ENCODE peak calls at places on chromosomes 4 and X, in four cellular contexts. One of them, this sample, is unnamed.

GRCh38 chr4:67871867-67872266 is 11.9 kb downstream of the TMPRSS11D start:
- DNase-seq in endothelial cell of umbilical vein: peak; percentile 74
- DNase-seq in sigmoid colon: no peak
- DNase-seq in stomach: no peak
- DNase-seq in this sample: no peak

GRCh38 chrX:39777623-39778025 is 320.1 kb downstream of the BCOR start:
- DNase-seq in endothelial cell of umbilical vein: no peak
- DNase-seq in sigmoid colon: no peak
- DNase-seq in stomach: no peak
- DNase-seq in this sample: no peak

GRCh38 chr4:102684605-102685052 is 76.1 kb downstream of the MANBA start:
- DNase-seq in endothelial cell of umbilical vein: no peak
- DNase-seq in sigmoid colon: no peak
- DNase-seq in stomach: no peak
- DNase-seq in this sample: no peak

GRCh38 chrX:126509917-126510316 is 42.7 kb downstream of the DCAF12L1 start:
- DNase-seq in endothelial cell of umbilical vein: no peak
- DNase-seq in sigmoid colon: no peak
- DNase-seq in stomach: no peak
- DNase-seq in this sample: no peak

GRCh38 chr4:59102311-59102710 is 1992.1 kb upstream of the IGFBP7 start:
- DNase-seq in endothelial cell of umbilical vein: no peak
- DNase-seq in sigmoid colon: no peak
- DNase-seq in stomach: no peak
- DNase-seq in this sample: no peak

GRCh38 chr4:150315175-150315574 is 236.9 kb downstream of the DCLK2 start:
- DNase-seq in endothelial cell of umbilical vein: no peak
- DNase-seq in sigmoid colon: no peak
- DNase-seq in stomach: no peak
- DNase-seq in this sample: no peak

GRCh38 chr4:77844363-77844762 is 18.3 kb upstream of the MRPL1 start:
- DNase-seq in endothelial cell of umbilical vein: no peak
- DNase-seq in sigmoid colon: no peak
- DNase-seq in stomach: no peak
- DNase-seq in this sample: no peak

GRCh38 chr4:38020386-38020785 is 60.2 kb downstream of the PTTG2 start:
- DNase-seq in endothelial cell of umbilical vein: no peak
- DNase-seq in sigmoid colon: peak; percentile 88
- DNase-seq in stomach: no peak
- DNase-seq in this sample: no peak

GRCh38 chr4:41963105-41963504 is 18.5 kb upstream of the DCAF4L1 start:
- DNase-seq in endothelial cell of umbilical vein: peak; percentile 26
- DNase-seq in sigmoid colon: no peak
- DNase-seq in stomach: no peak
- DNase-seq in this sample: no peak

GRCh38 chrX:107716045-107716684 is 59.4 kb downstream of the TSC22D3 start:
- DNase-seq in endothelial cell of umbilical vein: peak; percentile 32
- DNase-seq in sigmoid colon: no peak
- DNase-seq in stomach: no peak
- DNase-seq in this sample: no peak

GRCh38 chr4:76581276-76581675 is 146.2 kb downstream of the SHROOM3 start:
- DNase-seq in endothelial cell of umbilical vein: no peak
- DNase-seq in sigmoid colon: no peak
- DNase-seq in stomach: no peak
- DNase-seq in this sample: no peak

GRCh38 chr4:175405961-175406360 is 406.1 kb downstream of the GPM6A start:
- DNase-seq in endothelial cell of umbilical vein: no peak
- DNase-seq in sigmoid colon: no peak
- DNase-seq in stomach: no peak
- DNase-seq in this sample: no peak

GRCh38 chr4:40923326-40924095 is 173.8 kb downstream of the NSUN7 start:
- DNase-seq in endothelial cell of umbilical vein: peak; percentile 87
- DNase-seq in sigmoid colon: no peak
- DNase-seq in stomach: no peak
- DNase-seq in this sample: no peak

GRCh38 chr4:131006388-131006787 is 1910.4 kb downstream of the C4orf33 start:
- DNase-seq in endothelial cell of umbilical vein: no peak
- DNase-seq in sigmoid colon: no peak
- DNase-seq in stomach: no peak
- DNase-seq in this sample: no peak

GRCh38 chr4:25330905-25331816 is 18.6 kb downstream of the ZCCHC4 start:
- DNase-seq in endothelial cell of umbilical vein: no peak
- DNase-seq in sigmoid colon: no peak
- DNase-seq in stomach: no peak
- DNase-seq in this sample: no peak

GRCh38 chr4:155930330-155930729 is 23.3 kb downstream of the CTSO start:
- DNase-seq in endothelial cell of umbilical vein: no peak
- DNase-seq in sigmoid colon: no peak
- DNase-seq in stomach: no peak
- DNase-seq in this sample: no peak

GRCh38 chr4:122921971-122922876 is at the start of gene NUDT6:
- DNase-seq in endothelial cell of umbilical vein: peak; percentile 70
- DNase-seq in sigmoid colon: peak; percentile 76
- DNase-seq in stomach: peak; percentile 57
- DNase-seq in this sample: peak; percentile 92

GRCh38 chrX:1086444-1087409 is 125.7 kb downstream of the CRLF2 start:
- DNase-seq in endothelial cell of umbilical vein: no peak
- DNase-seq in sigmoid colon: no peak
- DNase-seq in stomach: no peak
- DNase-seq in this sample: no peak

GRCh38 chr4:104490770-104491395 is 3.8 kb downstream of the CXXC4 start:
- DNase-seq in endothelial cell of umbilical vein: peak; percentile 39
- DNase-seq in sigmoid colon: peak; percentile 87
- DNase-seq in stomach: peak; percentile 65
- DNase-seq in this sample: no peak

GRCh38 chr4:10960386-10960785 is 275.8 kb upstream of the CLNK start:
- DNase-seq in endothelial cell of umbilical vein: no peak
- DNase-seq in sigmoid colon: no peak
- DNase-seq in stomach: no peak
- DNase-seq in this sample: peak; percentile 77

GRCh38 chrX:22629105-22629725 is 356.5 kb downstream of the CBLL2 start:
- DNase-seq in endothelial cell of umbilical vein: peak; percentile 20
- DNase-seq in sigmoid colon: no peak
- DNase-seq in stomach: no peak
- DNase-seq in this sample: no peak

GRCh38 chr4:124685851-124686250 is 26.7 kb downstream of the ANKRD50 start:
- DNase-seq in endothelial cell of umbilical vein: no peak
- DNase-seq in sigmoid colon: no peak
- DNase-seq in stomach: no peak
- DNase-seq in this sample: no peak

GRCh38 chrX:107135076-107135964 is 16.7 kb upstream of the RBM41 start:
- DNase-seq in endothelial cell of umbilical vein: no peak
- DNase-seq in sigmoid colon: no peak
- DNase-seq in stomach: no peak
- DNase-seq in this sample: no peak

GRCh38 chr4:52651993-52652672 is 7.0 kb downstream of the USP46 start:
- DNase-seq in endothelial cell of umbilical vein: no peak
- DNase-seq in sigmoid colon: no peak
- DNase-seq in stomach: no peak
- DNase-seq in this sample: no peak

GRCh38 chrX:13239272-13239671 is 80.6 kb downstream of the ATXN3L start:
- DNase-seq in endothelial cell of umbilical vein: no peak
- DNase-seq in sigmoid colon: no peak
- DNase-seq in stomach: no peak
- DNase-seq in this sample: no peak

GRCh38 chr4:145076473-145076855 is 21.5 kb downstream of the ANAPC10 start:
- DNase-seq in endothelial cell of umbilical vein: no peak
- DNase-seq in sigmoid colon: no peak
- DNase-seq in stomach: no peak
- DNase-seq in this sample: no peak

GRCh38 chr4:150257338-150257737 is 179.1 kb downstream of the DCLK2 start:
- DNase-seq in endothelial cell of umbilical vein: no peak
- DNase-seq in sigmoid colon: no peak
- DNase-seq in stomach: no peak
- DNase-seq in this sample: peak; percentile 79

GRCh38 chr4:180832086-180832485 is 1411.1 kb upstream of the TENM3 start:
- DNase-seq in endothelial cell of umbilical vein: no peak
- DNase-seq in sigmoid colon: no peak
- DNase-seq in stomach: no peak
- DNase-seq in this sample: no peak

GRCh38 chrX:115460565-115460888 is 100.4 kb upstream of the PLS3 start:
- DNase-seq in endothelial cell of umbilical vein: peak; percentile 84
- DNase-seq in sigmoid colon: no peak
- DNase-seq in stomach: no peak
- DNase-seq in this sample: no peak

GRCh38 chrX:111467896-111468295 is 43.5 kb upstream of the SERTM2 start:
- DNase-seq in endothelial cell of umbilical vein: no peak
- DNase-seq in sigmoid colon: peak; percentile 64
- DNase-seq in stomach: no peak
- DNase-seq in this sample: no peak

GRCh38 chr4:108651068-108651794 is 832 bp downstream of the OSTC start:
- DNase-seq in endothelial cell of umbilical vein: peak; percentile 66
- DNase-seq in sigmoid colon: no peak
- DNase-seq in stomach: no peak
- DNase-seq in this sample: no peak

GRCh38 chr4:85039526-85039925 is 73.0 kb upstream of the WDFY3 start:
- DNase-seq in endothelial cell of umbilical vein: no peak
- DNase-seq in sigmoid colon: no peak
- DNase-seq in stomach: no peak
- DNase-seq in this sample: no peak

GRCh38 chr4:112633477-112634235 is 3.1 kb downstream of the ZGRF1 start:
- DNase-seq in endothelial cell of umbilical vein: peak; percentile 48
- DNase-seq in sigmoid colon: no peak
- DNase-seq in stomach: no peak
- DNase-seq in this sample: no peak

GRCh38 chr4:13054410-13054970 is 429.6 kb downstream of the RAB28 start:
- DNase-seq in endothelial cell of umbilical vein: no peak
- DNase-seq in sigmoid colon: no peak
- DNase-seq in stomach: no peak
- DNase-seq in this sample: no peak

GRCh38 chr4:122762520-122762919 is 30.0 kb downstream of the BBS12 start:
- DNase-seq in endothelial cell of umbilical vein: no peak
- DNase-seq in sigmoid colon: no peak
- DNase-seq in stomach: no peak
- DNase-seq in this sample: no peak

GRCh38 chr4:173529505-173530325 is at the start of gene HAND2:
- DNase-seq in endothelial cell of umbilical vein: no peak
- DNase-seq in sigmoid colon: peak; percentile 97
- DNase-seq in stomach: no peak
- DNase-seq in this sample: no peak
- TF ChIP-seq POLR2AphosphoS5 in endothelial cell of umbilical vein: no peak
- TF ChIP-seq POLR2AphosphoS5 in sigmoid colon: peak; percentile 98
- TF ChIP-seq POLR2AphosphoS5 in stomach: peak; percentile 61
- TF ChIP-seq POLR2AphosphoS5 in this sample: peak; percentile 97

GRCh38 chr4:182593413-182593812 is 323.8 kb downstream of the DCTD start:
- DNase-seq in endothelial cell of umbilical vein: no peak
- DNase-seq in sigmoid colon: no peak
- DNase-seq in stomach: no peak
- DNase-seq in this sample: no peak
- TF ChIP-seq POLR2AphosphoS5 in endothelial cell of umbilical vein: no peak
- TF ChIP-seq POLR2AphosphoS5 in sigmoid colon: no peak
- TF ChIP-seq POLR2AphosphoS5 in stomach: no peak
- TF ChIP-seq POLR2AphosphoS5 in this sample: no peak

DNA sequence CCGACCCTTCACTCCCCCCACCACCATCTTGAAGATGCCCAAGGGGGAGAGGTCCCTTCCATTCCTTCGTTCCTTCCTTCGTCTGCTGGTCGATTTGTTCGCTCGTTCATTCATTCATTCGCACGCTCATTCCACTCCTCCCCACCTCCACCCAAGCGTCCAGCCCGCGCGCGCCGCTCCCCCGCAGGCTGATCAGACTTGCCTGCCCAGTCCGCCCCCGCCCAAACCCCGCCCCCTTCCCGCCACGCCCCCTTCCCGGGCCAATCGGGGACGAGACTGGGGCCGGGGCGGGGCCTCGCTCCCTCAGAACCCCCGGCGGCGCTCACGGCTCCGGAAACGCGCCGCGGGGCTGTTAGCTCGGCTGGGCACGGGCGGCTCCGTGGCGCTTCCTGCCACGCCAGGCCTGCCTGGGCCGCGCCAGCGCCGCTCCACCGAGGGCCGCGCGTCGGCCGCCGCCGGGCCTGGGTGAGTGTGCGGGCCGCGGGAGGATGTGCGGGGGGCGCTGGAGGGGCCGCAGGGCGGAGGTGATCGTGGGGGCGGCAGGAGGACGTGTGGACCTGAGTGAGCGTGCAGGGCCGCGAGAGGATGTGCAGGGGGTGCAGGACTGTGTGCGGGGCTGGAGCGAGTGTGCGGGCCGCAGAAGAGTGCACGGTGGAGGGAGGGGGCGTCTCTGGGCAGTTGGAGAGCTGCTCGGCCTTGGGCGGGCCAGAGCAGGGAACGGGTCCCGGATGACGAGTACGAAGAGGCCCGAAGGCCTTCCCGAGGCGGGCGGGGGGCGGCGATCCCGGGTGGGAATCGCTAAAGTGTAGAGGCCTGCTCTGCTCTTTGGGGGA is at the start of gene ZNF275:
- DNase-seq in endothelial cell of umbilical vein: peak; percentile 72
- DNase-seq in sigmoid colon: peak; percentile 88
- DNase-seq in stomach: peak; percentile 82
- DNase-seq in this sample: peak; percentile 94
- TF ChIP-seq POLR2AphosphoS5 in endothelial cell of umbilical vein: peak; percentile 63
- TF ChIP-seq POLR2AphosphoS5 in sigmoid colon: peak; percentile 75
- TF ChIP-seq POLR2AphosphoS5 in stomach: peak; percentile 81
- TF ChIP-seq POLR2AphosphoS5 in this sample: peak; percentile 75

DNA sequence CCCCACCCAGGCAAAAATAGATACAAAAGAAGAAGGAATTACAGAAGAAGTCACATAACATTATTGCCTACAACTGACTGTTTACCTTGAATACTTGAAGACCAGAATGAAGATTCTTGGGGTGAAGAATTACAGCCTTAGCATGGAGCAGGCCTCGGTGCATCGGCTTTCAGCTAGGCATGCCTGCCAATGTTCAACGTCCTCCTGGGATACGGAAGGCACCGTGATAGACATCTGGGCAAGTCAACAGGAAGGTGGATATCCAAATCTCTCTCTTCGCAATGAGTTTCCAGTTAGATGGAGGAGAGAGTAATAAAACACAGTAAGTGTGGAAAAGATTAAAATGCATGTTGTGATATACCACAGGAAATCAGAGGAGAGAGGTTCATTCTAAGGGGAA is 316.1 kb downstream of the TRIML1 start:
- DNase-seq in endothelial cell of umbilical vein: no peak
- DNase-seq in sigmoid colon: no peak
- DNase-seq in stomach: no peak
- DNase-seq in this sample: no peak
- TF ChIP-seq POLR2AphosphoS5 in endothelial cell of umbilical vein: no peak
- TF ChIP-seq POLR2AphosphoS5 in sigmoid colon: no peak
- TF ChIP-seq POLR2AphosphoS5 in stomach: no peak
- TF ChIP-seq POLR2AphosphoS5 in this sample: no peak

This sample was measured in esophagus muscularis mucosa.